ENCODE peak calls at places on chromosomes 3 and 15, in eight cellular contexts. One of them, this sample, is unnamed.

GRCh38 chr3:24435581-24435980 is 59.1 kb downstream of the THRB start:
- DNase-seq in AG04449: no peak
- DNase-seq in CD8-positive, alpha-beta T cell: no peak
- DNase-seq in H9: no peak
- DNase-seq in fibroblast of lung: no peak
- DNase-seq in Calu3: no peak
- DNase-seq in glutamatergic neuron: no peak
- DNase-seq in neural progenitor cell: no peak
- DNase-seq in this sample: no peak

GRCh38 chr15:26838742-26839460 is 28.0 kb upstream of the GABRA5 start:
- DNase-seq in AG04449: no peak
- DNase-seq in CD8-positive, alpha-beta T cell: no peak
- DNase-seq in H9: peak; percentile 82
- DNase-seq in fibroblast of lung: no peak
- DNase-seq in Calu3: no peak
- DNase-seq in glutamatergic neuron: peak; percentile 68
- DNase-seq in neural progenitor cell: peak; percentile 29
- DNase-seq in this sample: no peak

GRCh38 chr15:98547741-98548166 is 100.6 kb upstream of the IGF1R start:
- DNase-seq in AG04449: no peak
- DNase-seq in CD8-positive, alpha-beta T cell: no peak
- DNase-seq in H9: peak; percentile 48
- DNase-seq in fibroblast of lung: peak; percentile 83
- DNase-seq in Calu3: peak; percentile 5
- DNase-seq in glutamatergic neuron: peak; percentile 37
- DNase-seq in neural progenitor cell: peak; percentile 44
- DNase-seq in this sample: no peak

GRCh38 chr3:100032262-100032661 is 82.0 kb downstream of the FILIP1L start:
- DNase-seq in AG04449: peak; percentile 63
- DNase-seq in CD8-positive, alpha-beta T cell: no peak
- DNase-seq in H9: no peak
- DNase-seq in fibroblast of lung: peak; percentile 67
- DNase-seq in Calu3: no peak
- DNase-seq in glutamatergic neuron: no peak
- DNase-seq in neural progenitor cell: no peak
- DNase-seq in this sample: no peak

GRCh38 chr3:69536306-69537020 is 150.6 kb upstream of the FRMD4B start:
- DNase-seq in AG04449: no peak
- DNase-seq in CD8-positive, alpha-beta T cell: no peak
- DNase-seq in H9: peak; percentile 49
- DNase-seq in fibroblast of lung: no peak
- DNase-seq in Calu3: no peak
- DNase-seq in glutamatergic neuron: no peak
- DNase-seq in neural progenitor cell: no peak
- DNase-seq in this sample: no peak

GRCh38 chr3:10017636-10018292 is 8.5 kb upstream of the FANCD2 start:
- DNase-seq in AG04449: no peak
- DNase-seq in CD8-positive, alpha-beta T cell: no peak
- DNase-seq in H9: no peak
- DNase-seq in fibroblast of lung: peak; percentile 65
- DNase-seq in Calu3: no peak
- DNase-seq in glutamatergic neuron: no peak
- DNase-seq in neural progenitor cell: no peak
- DNase-seq in this sample: peak; percentile 60

GRCh38 chr15:72141171-72142084 is 23.2 kb downstream of the SENP8 start:
- DNase-seq in AG04449: no peak
- DNase-seq in CD8-positive, alpha-beta T cell: no peak
- DNase-seq in H9: no peak
- DNase-seq in fibroblast of lung: no peak
- DNase-seq in Calu3: no peak
- DNase-seq in glutamatergic neuron: no peak
- DNase-seq in neural progenitor cell: no peak
- DNase-seq in this sample: no peak

GRCh38 chr15:67685008-67685599 is 140.2 kb upstream of the SKOR1 start:
- DNase-seq in AG04449: no peak
- DNase-seq in CD8-positive, alpha-beta T cell: no peak
- DNase-seq in H9: no peak
- DNase-seq in fibroblast of lung: peak; percentile 63
- DNase-seq in Calu3: no peak
- DNase-seq in glutamatergic neuron: no peak
- DNase-seq in neural progenitor cell: peak; percentile 75
- DNase-seq in this sample: no peak

GRCh38 chr15:60616147-60616546 is 137.2 kb upstream of the ICE2 start:
- DNase-seq in AG04449: no peak
- DNase-seq in CD8-positive, alpha-beta T cell: no peak
- DNase-seq in H9: no peak
- DNase-seq in fibroblast of lung: no peak
- DNase-seq in Calu3: no peak
- DNase-seq in glutamatergic neuron: no peak
- DNase-seq in neural progenitor cell: no peak
- DNase-seq in this sample: no peak

GRCh38 chr15:89278307-89278706 is 34.5 kb downstream of the FANCI start:
- DNase-seq in AG04449: no peak
- DNase-seq in CD8-positive, alpha-beta T cell: no peak
- DNase-seq in H9: no peak
- DNase-seq in fibroblast of lung: peak; percentile 27
- DNase-seq in Calu3: no peak
- DNase-seq in glutamatergic neuron: no peak
- DNase-seq in neural progenitor cell: no peak
- DNase-seq in this sample: no peak

GRCh38 chr15:60673918-60674558 is 195.1 kb upstream of the ICE2 start:
- DNase-seq in AG04449: peak; percentile 59
- DNase-seq in CD8-positive, alpha-beta T cell: no peak
- DNase-seq in H9: no peak
- DNase-seq in fibroblast of lung: peak; percentile 91
- DNase-seq in Calu3: peak; percentile 77
- DNase-seq in glutamatergic neuron: no peak
- DNase-seq in neural progenitor cell: no peak
- DNase-seq in this sample: no peak

GRCh38 chr3:20104167-20104661 is 64.0 kb downstream of the KAT2B start:
- DNase-seq in AG04449: no peak
- DNase-seq in CD8-positive, alpha-beta T cell: peak; percentile 9
- DNase-seq in H9: no peak
- DNase-seq in fibroblast of lung: no peak
- DNase-seq in Calu3: no peak
- DNase-seq in glutamatergic neuron: no peak
- DNase-seq in neural progenitor cell: no peak
- DNase-seq in this sample: no peak

GRCh38 chr15:78306176-78306774 is 6.9 kb upstream of the SKIC8 start:
- DNase-seq in AG04449: no peak
- DNase-seq in CD8-positive, alpha-beta T cell: no peak
- DNase-seq in H9: no peak
- DNase-seq in fibroblast of lung: peak; percentile 65
- DNase-seq in Calu3: peak; percentile 28
- DNase-seq in glutamatergic neuron: no peak
- DNase-seq in neural progenitor cell: no peak
- DNase-seq in this sample: no peak

GRCh38 chr15:98951493-98952320 is 55.9 kb downstream of the PGPEP1L start:
- DNase-seq in AG04449: no peak
- DNase-seq in CD8-positive, alpha-beta T cell: no peak
- DNase-seq in H9: no peak
- DNase-seq in fibroblast of lung: no peak
- DNase-seq in Calu3: no peak
- DNase-seq in glutamatergic neuron: no peak
- DNase-seq in neural progenitor cell: no peak
- DNase-seq in this sample: no peak

GRCh38 chr15:63372018-63372705 is 9.5 kb downstream of the CA12 start:
- DNase-seq in AG04449: peak; percentile 92
- DNase-seq in CD8-positive, alpha-beta T cell: no peak
- DNase-seq in H9: no peak
- DNase-seq in fibroblast of lung: peak; percentile 97
- DNase-seq in Calu3: peak; percentile 52
- DNase-seq in glutamatergic neuron: no peak
- DNase-seq in neural progenitor cell: no peak
- DNase-seq in this sample: no peak

GRCh38 chr3:171883893-171884279 is 40.7 kb downstream of the TMEM212 start:
- DNase-seq in AG04449: no peak
- DNase-seq in CD8-positive, alpha-beta T cell: no peak
- DNase-seq in H9: no peak
- DNase-seq in fibroblast of lung: no peak
- DNase-seq in Calu3: peak; percentile 35
- DNase-seq in glutamatergic neuron: no peak
- DNase-seq in neural progenitor cell: no peak
- DNase-seq in this sample: no peak

GRCh38 chr15:79541176-79541575 is 109.0 kb downstream of the MINAR1 start:
- DNase-seq in AG04449: no peak
- DNase-seq in CD8-positive, alpha-beta T cell: no peak
- DNase-seq in H9: no peak
- DNase-seq in fibroblast of lung: no peak
- DNase-seq in Calu3: no peak
- DNase-seq in glutamatergic neuron: peak; percentile 51
- DNase-seq in neural progenitor cell: no peak
- DNase-seq in this sample: no peak

GRCh38 chr15:43219929-43220886 is 610 bp downstream of the EPB42 start:
- DNase-seq in AG04449: no peak
- DNase-seq in CD8-positive, alpha-beta T cell: no peak
- DNase-seq in H9: peak; percentile 15
- DNase-seq in fibroblast of lung: no peak
- DNase-seq in Calu3: no peak
- DNase-seq in glutamatergic neuron: no peak
- DNase-seq in neural progenitor cell: no peak
- DNase-seq in this sample: no peak

GRCh38 chr15:43220991-43221403 is at the start of gene EPB42:
- DNase-seq in AG04449: no peak
- DNase-seq in CD8-positive, alpha-beta T cell: no peak
- DNase-seq in H9: no peak
- DNase-seq in fibroblast of lung: no peak
- DNase-seq in Calu3: no peak
- DNase-seq in glutamatergic neuron: no peak
- DNase-seq in neural progenitor cell: no peak
- DNase-seq in this sample: no peak

GRCh38 chr15:43215961-43216360 is 4.9 kb downstream of the EPB42 start:
- DNase-seq in AG04449: no peak
- DNase-seq in CD8-positive, alpha-beta T cell: no peak
- DNase-seq in H9: no peak
- DNase-seq in fibroblast of lung: no peak
- DNase-seq in Calu3: no peak
- DNase-seq in glutamatergic neuron: no peak
- DNase-seq in neural progenitor cell: no peak
- DNase-seq in this sample: no peak

GRCh38 chr15:43214592-43215295 is 6.1 kb downstream of the EPB42 start:
- DNase-seq in AG04449: no peak
- DNase-seq in CD8-positive, alpha-beta T cell: no peak
- DNase-seq in H9: no peak
- DNase-seq in fibroblast of lung: no peak
- DNase-seq in Calu3: no peak
- DNase-seq in glutamatergic neuron: no peak
- DNase-seq in neural progenitor cell: no peak
- DNase-seq in this sample: no peak

GRCh38 chr15:43218908-43219706 is 1.7 kb downstream of the EPB42 start:
- DNase-seq in AG04449: no peak
- DNase-seq in CD8-positive, alpha-beta T cell: no peak
- DNase-seq in H9: peak; percentile 86
- DNase-seq in fibroblast of lung: peak; percentile 17
- DNase-seq in Calu3: no peak
- DNase-seq in glutamatergic neuron: peak; percentile 54
- DNase-seq in neural progenitor cell: peak; percentile 86
- DNase-seq in this sample: no peak
- TF ChIP-seq CTCF in AG04449: peak; percentile 11
- TF ChIP-seq CTCF in CD8-positive, alpha-beta T cell: no peak
- TF ChIP-seq CTCF in H9: peak; percentile 77
- TF ChIP-seq CTCF in fibroblast of lung: peak; percentile 31
- TF ChIP-seq CTCF in Calu3: no peak
- TF ChIP-seq CTCF in glutamatergic neuron: peak; percentile 48
- TF ChIP-seq CTCF in neural progenitor cell: peak; percentile 71
- TF ChIP-seq CTCF in this sample: peak; percentile 60

DNA sequence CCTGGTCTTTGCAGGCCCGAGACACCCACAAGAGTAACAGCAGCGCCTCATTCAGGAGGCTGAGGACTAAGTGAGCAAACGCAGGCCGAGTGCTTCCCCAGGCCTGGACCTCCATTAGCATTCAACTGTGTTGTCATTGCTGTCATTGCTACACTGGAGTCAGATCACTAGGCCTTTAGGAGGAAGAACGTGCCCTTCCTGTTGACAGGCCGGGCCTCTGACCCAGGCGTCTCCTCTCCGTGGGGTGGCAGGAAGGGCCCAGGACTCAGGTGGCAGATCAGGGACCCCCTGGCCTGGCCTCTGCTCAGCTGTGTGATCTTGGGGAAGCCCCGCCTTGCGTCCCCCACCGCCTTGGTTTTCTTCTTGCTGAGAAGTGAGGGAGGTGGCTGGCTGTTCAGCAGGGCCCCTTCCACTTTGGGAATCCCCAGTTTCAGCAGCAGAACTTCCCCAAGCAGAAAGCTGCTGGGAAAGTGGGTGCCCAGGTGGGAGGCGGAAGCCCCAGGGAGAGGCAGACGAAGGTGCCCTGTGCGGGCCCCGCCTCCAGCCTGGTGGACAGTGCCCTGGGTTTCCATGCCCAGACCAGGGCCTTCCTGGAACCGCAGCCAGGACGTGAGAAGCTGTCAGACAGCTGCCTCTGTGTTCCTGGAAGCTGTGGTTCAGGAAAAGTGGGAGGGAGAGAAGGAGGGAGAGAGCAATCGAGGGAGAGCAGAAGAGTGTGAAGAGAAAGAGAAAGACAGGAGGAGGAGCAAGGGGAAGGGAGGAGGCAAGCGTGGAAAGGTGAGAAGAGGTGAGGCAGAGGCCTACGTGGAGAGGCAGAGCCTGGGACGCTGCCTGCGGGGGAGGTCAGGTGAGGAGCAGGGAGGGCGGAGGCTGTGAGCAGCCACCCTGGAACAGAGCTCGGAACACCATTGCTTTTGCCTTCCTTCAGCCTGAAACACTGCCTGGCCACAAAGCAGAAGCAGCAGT is 18.9 kb downstream of the ZDHHC19 start:
- DNase-seq in AG04449: no peak
- DNase-seq in CD8-positive, alpha-beta T cell: peak; percentile 12
- DNase-seq in H9: peak; percentile 68
- DNase-seq in fibroblast of lung: no peak
- DNase-seq in Calu3: no peak
- DNase-seq in glutamatergic neuron: no peak
- DNase-seq in neural progenitor cell: no peak
- DNase-seq in this sample: no peak
- TF ChIP-seq CTCF in AG04449: no peak
- TF ChIP-seq CTCF in CD8-positive, alpha-beta T cell: no peak
- TF ChIP-seq CTCF in H9: peak; percentile 61
- TF ChIP-seq CTCF in fibroblast of lung: no peak
- TF ChIP-seq CTCF in Calu3: no peak
- TF ChIP-seq CTCF in glutamatergic neuron: no peak
- TF ChIP-seq CTCF in neural progenitor cell: peak; percentile 34
- TF ChIP-seq CTCF in this sample: peak; percentile 21

DNA sequence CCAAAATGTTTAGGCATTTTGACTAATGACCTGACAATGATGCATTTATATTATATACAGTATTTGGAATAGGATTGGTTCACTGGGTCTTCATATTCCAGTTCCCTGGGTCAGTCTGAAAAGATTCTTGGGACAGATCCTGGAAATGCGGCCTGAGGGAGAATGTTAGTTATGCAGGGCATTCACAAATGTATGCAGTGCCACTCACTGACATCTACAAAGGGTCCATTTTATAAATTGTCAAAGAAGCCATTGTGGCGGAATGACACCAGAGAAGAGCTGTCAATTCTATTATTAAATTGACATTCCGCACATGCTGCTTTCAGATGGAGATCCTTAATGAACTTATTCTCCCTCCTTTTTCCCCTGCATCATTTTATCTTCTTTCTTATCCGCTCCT is 176.6 kb downstream of the VGLL3 start:
- DNase-seq in AG04449: no peak
- DNase-seq in CD8-positive, alpha-beta T cell: no peak
- DNase-seq in H9: no peak
- DNase-seq in fibroblast of lung: no peak
- DNase-seq in Calu3: no peak
- DNase-seq in glutamatergic neuron: no peak
- DNase-seq in neural progenitor cell: peak; percentile 8
- DNase-seq in this sample: no peak
- TF ChIP-seq CTCF in AG04449: no peak
- TF ChIP-seq CTCF in CD8-positive, alpha-beta T cell: no peak
- TF ChIP-seq CTCF in H9: no peak
- TF ChIP-seq CTCF in fibroblast of lung: no peak
- TF ChIP-seq CTCF in Calu3: no peak
- TF ChIP-seq CTCF in glutamatergic neuron: no peak
- TF ChIP-seq CTCF in neural progenitor cell: no peak
- TF ChIP-seq CTCF in this sample: no peak

GRCh38 chr15:31145271-31145911 is 43.9 kb upstream of the TRPM1 start:
- DNase-seq in AG04449: no peak
- DNase-seq in CD8-positive, alpha-beta T cell: no peak
- DNase-seq in H9: no peak
- DNase-seq in fibroblast of lung: peak; percentile 9
- DNase-seq in Calu3: no peak
- DNase-seq in glutamatergic neuron: no peak
- DNase-seq in neural progenitor cell: no peak
- DNase-seq in this sample: no peak
- TF ChIP-seq CTCF in AG04449: no peak
- TF ChIP-seq CTCF in CD8-positive, alpha-beta T cell: no peak
- TF ChIP-seq CTCF in H9: peak; percentile 53
- TF ChIP-seq CTCF in fibroblast of lung: no peak
- TF ChIP-seq CTCF in Calu3: no peak
- TF ChIP-seq CTCF in glutamatergic neuron: no peak
- TF ChIP-seq CTCF in neural progenitor cell: peak; percentile 34
- TF ChIP-seq CTCF in this sample: peak; percentile 54